ENCODE peak calls at places on chromosomes 5 and 9, in eight cellular contexts. One of them, this sample, is unnamed.

GRCh38 chr9:16125637-16126036 is 572.8 kb downstream of the CCDC171 start:
- DNase-seq in stimulated activated CD4-positive, alpha-beta T cell treated with anti-CD3 and anti-CD28 coated beads, Interleukin-1b, Interleukin-23, amount 100 ng/mL, for 1 hour: no peak
- DNase-seq in HT1080: no peak
- DNase-seq in neural crest cell: no peak
- DNase-seq in GDM1: no peak
- DNase-seq in stimulated activated naive B cell treated with anti-CD40 and anti-IgM and Interleukin-4, amounts not matched to agents 10 μg/mL and 1 μg/mL and 100 μg/mL, for 72 hours: no peak
- DNase-seq in GM19239: no peak
- DNase-seq in left ventricle myocardium superior: no peak
- DNase-seq in this sample: no peak

GRCh38 chr5:137096149-137097103 is 402.7 kb downstream of the SPOCK1 start:
- DNase-seq in stimulated activated naive B cell treated with anti-CD40 and anti-IgM and Interleukin-4, amounts not matched to agents 10 μg/mL and 1 μg/mL and 100 μg/mL, for 72 hours: no peak
- DNase-seq in left ventricle myocardium superior: no peak
- DNase-seq in GM19239: no peak
- DNase-seq in neural crest cell: no peak
- DNase-seq in HT1080: peak; percentile 79
- DNase-seq in stimulated activated CD4-positive, alpha-beta T cell treated with anti-CD3 and anti-CD28 coated beads, Interleukin-1b, Interleukin-23, amount 100 ng/mL, for 1 hour: no peak
- DNase-seq in GDM1: no peak
- DNase-seq in this sample: no peak

GRCh38 chr5:56076486-56076885 is 81.7 kb upstream of the IL6ST start:
- DNase-seq in neural crest cell: no peak
- DNase-seq in GM19239: no peak
- DNase-seq in stimulated activated CD4-positive, alpha-beta T cell treated with anti-CD3 and anti-CD28 coated beads, Interleukin-1b, Interleukin-23, amount 100 ng/mL, for 1 hour: no peak
- DNase-seq in stimulated activated naive B cell treated with anti-CD40 and anti-IgM and Interleukin-4, amounts not matched to agents 10 μg/mL and 1 μg/mL and 100 μg/mL, for 72 hours: no peak
- DNase-seq in GDM1: no peak
- DNase-seq in left ventricle myocardium superior: no peak
- DNase-seq in HT1080: no peak
- DNase-seq in this sample: no peak

GRCh38 chr5:2773327-2773726 is 21.9 kb upstream of the IRX2 start:
- DNase-seq in stimulated activated CD4-positive, alpha-beta T cell treated with anti-CD3 and anti-CD28 coated beads, Interleukin-1b, Interleukin-23, amount 100 ng/mL, for 1 hour: no peak
- DNase-seq in left ventricle myocardium superior: no peak
- DNase-seq in stimulated activated naive B cell treated with anti-CD40 and anti-IgM and Interleukin-4, amounts not matched to agents 10 μg/mL and 1 μg/mL and 100 μg/mL, for 72 hours: no peak
- DNase-seq in HT1080: no peak
- DNase-seq in GDM1: no peak
- DNase-seq in neural crest cell: no peak
- DNase-seq in GM19239: no peak
- DNase-seq in this sample: no peak

GRCh38 chr5:7848296-7848695 is 2.6 kb downstream of the CFAP90 start:
- DNase-seq in GDM1: no peak
- DNase-seq in neural crest cell: no peak
- DNase-seq in HT1080: no peak
- DNase-seq in GM19239: no peak
- DNase-seq in stimulated activated naive B cell treated with anti-CD40 and anti-IgM and Interleukin-4, amounts not matched to agents 10 μg/mL and 1 μg/mL and 100 μg/mL, for 72 hours: no peak
- DNase-seq in stimulated activated CD4-positive, alpha-beta T cell treated with anti-CD3 and anti-CD28 coated beads, Interleukin-1b, Interleukin-23, amount 100 ng/mL, for 1 hour: no peak
- DNase-seq in left ventricle myocardium superior: no peak
- DNase-seq in this sample: no peak

GRCh38 chr9:111529787-111530186 is 4.8 kb downstream of the ZNF483 start:
- DNase-seq in GM19239: no peak
- DNase-seq in neural crest cell: no peak
- DNase-seq in stimulated activated CD4-positive, alpha-beta T cell treated with anti-CD3 and anti-CD28 coated beads, Interleukin-1b, Interleukin-23, amount 100 ng/mL, for 1 hour: no peak
- DNase-seq in left ventricle myocardium superior: no peak
- DNase-seq in GDM1: no peak
- DNase-seq in stimulated activated naive B cell treated with anti-CD40 and anti-IgM and Interleukin-4, amounts not matched to agents 10 μg/mL and 1 μg/mL and 100 μg/mL, for 72 hours: no peak
- DNase-seq in HT1080: no peak
- DNase-seq in this sample: no peak

GRCh38 chr5:174204914-174205313 is 159.4 kb downstream of the NSG2 start:
- DNase-seq in GDM1: no peak
- DNase-seq in left ventricle myocardium superior: no peak
- DNase-seq in neural crest cell: no peak
- DNase-seq in stimulated activated naive B cell treated with anti-CD40 and anti-IgM and Interleukin-4, amounts not matched to agents 10 μg/mL and 1 μg/mL and 100 μg/mL, for 72 hours: no peak
- DNase-seq in stimulated activated CD4-positive, alpha-beta T cell treated with anti-CD3 and anti-CD28 coated beads, Interleukin-1b, Interleukin-23, amount 100 ng/mL, for 1 hour: no peak
- DNase-seq in GM19239: no peak
- DNase-seq in HT1080: no peak
- DNase-seq in this sample: no peak

GRCh38 chr5:176429972-176430371 is 13.6 kb upstream of the CLTB start:
- DNase-seq in GM19239: no peak
- DNase-seq in left ventricle myocardium superior: no peak
- DNase-seq in GDM1: no peak
- DNase-seq in neural crest cell: no peak
- DNase-seq in HT1080: no peak
- DNase-seq in stimulated activated CD4-positive, alpha-beta T cell treated with anti-CD3 and anti-CD28 coated beads, Interleukin-1b, Interleukin-23, amount 100 ng/mL, for 1 hour: no peak
- DNase-seq in stimulated activated naive B cell treated with anti-CD40 and anti-IgM and Interleukin-4, amounts not matched to agents 10 μg/mL and 1 μg/mL and 100 μg/mL, for 72 hours: no peak
- DNase-seq in this sample: no peak

GRCh38 chr5:77744116-77744515 is 32.0 kb downstream of the TBCA start:
- DNase-seq in GDM1: no peak
- DNase-seq in HT1080: no peak
- DNase-seq in GM19239: no peak
- DNase-seq in left ventricle myocardium superior: no peak
- DNase-seq in stimulated activated CD4-positive, alpha-beta T cell treated with anti-CD3 and anti-CD28 coated beads, Interleukin-1b, Interleukin-23, amount 100 ng/mL, for 1 hour: no peak
- DNase-seq in stimulated activated naive B cell treated with anti-CD40 and anti-IgM and Interleukin-4, amounts not matched to agents 10 μg/mL and 1 μg/mL and 100 μg/mL, for 72 hours: no peak
- DNase-seq in neural crest cell: no peak
- DNase-seq in this sample: no peak

GRCh38 chr5:62935660-62936059 is 357.0 kb downstream of the LRRC70 start:
- DNase-seq in stimulated activated CD4-positive, alpha-beta T cell treated with anti-CD3 and anti-CD28 coated beads, Interleukin-1b, Interleukin-23, amount 100 ng/mL, for 1 hour: no peak
- DNase-seq in GDM1: no peak
- DNase-seq in left ventricle myocardium superior: no peak
- DNase-seq in GM19239: no peak
- DNase-seq in HT1080: no peak
- DNase-seq in neural crest cell: no peak
- DNase-seq in stimulated activated naive B cell treated with anti-CD40 and anti-IgM and Interleukin-4, amounts not matched to agents 10 μg/mL and 1 μg/mL and 100 μg/mL, for 72 hours: no peak
- DNase-seq in this sample: no peak

GRCh38 chr5:9468070-9468388 is 77.8 kb downstream of the SEMA5A start:
- DNase-seq in GM19239: no peak
- DNase-seq in GDM1: no peak
- DNase-seq in HT1080: peak; percentile 98
- DNase-seq in stimulated activated naive B cell treated with anti-CD40 and anti-IgM and Interleukin-4, amounts not matched to agents 10 μg/mL and 1 μg/mL and 100 μg/mL, for 72 hours: no peak
- DNase-seq in stimulated activated CD4-positive, alpha-beta T cell treated with anti-CD3 and anti-CD28 coated beads, Interleukin-1b, Interleukin-23, amount 100 ng/mL, for 1 hour: no peak
- DNase-seq in neural crest cell: no peak
- DNase-seq in left ventricle myocardium superior: no peak
- DNase-seq in this sample: no peak

GRCh38 chr5:40106847-40107246 is 572.9 kb upstream of the PTGER4 start:
- DNase-seq in left ventricle myocardium superior: no peak
- DNase-seq in stimulated activated naive B cell treated with anti-CD40 and anti-IgM and Interleukin-4, amounts not matched to agents 10 μg/mL and 1 μg/mL and 100 μg/mL, for 72 hours: no peak
- DNase-seq in HT1080: no peak
- DNase-seq in stimulated activated CD4-positive, alpha-beta T cell treated with anti-CD3 and anti-CD28 coated beads, Interleukin-1b, Interleukin-23, amount 100 ng/mL, for 1 hour: no peak
- DNase-seq in GDM1: no peak
- DNase-seq in neural crest cell: no peak
- DNase-seq in GM19239: no peak
- DNase-seq in this sample: no peak